ENCODE peak calls at places on chromosomes 1 and 21, in five cellular contexts. B is left lung, M is HCT116, X is fibroblast of lung, Q is RWPE1. T is an unnamed sample.
A peak's percentile ranks its signal among the peaks of the same experiment; 100 is the strongest.

GRCh38 chr1:92424376-92424775 is 62.3 kb downstream of the GFI1 start:
- DNase-seq in M (no peak), X (no peak), B (no peak), Q (no peak), T (no peak)

GRCh38 chr21:38804030-38804616 is 1.6 kb upstream of the ETS2 start:
- DNase-seq in X (peak; percentile 49), Q (no peak), M (no peak), B (no peak), T (no peak)

GRCh38 chr1:7902478-7903084 is 38.1 kb downstream of the TNFRSF9 start:
- DNase-seq in Q (peak; percentile 76), X (peak; percentile 65), M (peak; percentile 67), B (peak; percentile 53), T (peak; percentile 78)

GRCh38 chr1:201381130-201381529 is 3.6 kb upstream of the TNNT2 start:
- DNase-seq in M (no peak), X (no peak), Q (no peak), B (peak; percentile 74), T (no peak)

GRCh38 chr1:247111259-247111635 is 7.1 kb upstream of the ZNF669 start:
- DNase-seq in X (no peak), Q (no peak), B (no peak), M (no peak), T (peak; percentile 59)

GRCh38 chr21:44418108-44418875 is 37.0 kb upstream of the LRRC3 start:
- DNase-seq in Q (no peak), M (no peak), B (peak; percentile 14), X (no peak), T (no peak)

GRCh38 chr1:110174961-110175360 is 24.7 kb downstream of the SLC6A17 start:
- DNase-seq in Q (no peak), X (no peak), M (no peak), B (no peak), T (no peak)

GRCh38 chr1:206693592-206693991 is 8.9 kb downstream of the MAPKAPK2 start:
- DNase-seq in X (peak; percentile 86), Q (no peak), M (no peak), B (no peak), T (no peak)

GRCh38 chr1:167938083-167938482 is 1.2 kb upstream of the MPC2 start:
- DNase-seq in M (no peak), B (no peak), Q (no peak), X (no peak), T (no peak)

GRCh38 chr1:24416666-24417391 is 1.2 kb downstream of the NIPAL3 start:
- DNase-seq in Q (peak; percentile 76), M (no peak), X (peak; percentile 100), B (peak; percentile 39), T (peak; percentile 53)

GRCh38 chr21:31185663-31186062 is 147.4 kb upstream of the KRTAP19-8 start:
- DNase-seq in M (no peak), B (no peak), Q (no peak), X (no peak), T (no peak)

GRCh38 chr1:34113887-34114286 is 51.1 kb downstream of the CSMD2 start:
- DNase-seq in M (peak; percentile 32), Q (peak; percentile 19), X (no peak), B (no peak), T (no peak)

GRCh38 chr1:247407180-247407616 is 8.8 kb upstream of the NLRP3 start:
- DNase-seq in X (no peak), Q (no peak), B (peak; percentile 68), M (no peak), T (peak; percentile 66)

GRCh38 chr1:152888126-152888525 is 10.0 kb downstream of the SMCP start:
- DNase-seq in B (no peak), M (no peak), X (no peak), Q (no peak), T (no peak)

GRCh38 chr1:218357211-218357892 is 12.2 kb downstream of the TGFB2 start:
- DNase-seq in X (peak; percentile 81), Q (no peak), M (no peak), B (no peak), T (no peak)

GRCh38 chr1:102089791-102090190 is 93.1 kb upstream of the OLFM3 start:
- DNase-seq in X (no peak), M (no peak), Q (no peak), B (no peak), T (no peak)

GRCh38 chr1:28021064-28021463 is 61.3 kb downstream of the XKR8 start:
- DNase-seq in X (no peak), B (no peak), M (no peak), Q (no peak), T (no peak)

GRCh38 chr1:29827801-29828525 is 591.6 kb downstream of the PTPRU start:
- DNase-seq in X (no peak), M (no peak), B (no peak), Q (no peak), T (no peak)

GRCh38 chr1:116738673-116739370 is 15.4 kb upstream of the CD2 start:
- DNase-seq in M (no peak), B (no peak), Q (no peak), X (no peak), T (peak; percentile 78)

GRCh38 chr1:115118086-115118485 is 28.8 kb upstream of the TSPAN2 start:
- DNase-seq in B (no peak), X (no peak), M (no peak), Q (no peak), T (no peak)

GRCh38 chr21:41711416-41712023 is 55.3 kb downstream of the RIPK4 start:
- DNase-seq in B (no peak), X (no peak), Q (no peak), M (no peak), T (no peak)

GRCh38 chr1:81799939-81800740 is 594 bp upstream of the ADGRL2 start:
- DNase-seq in X (peak; percentile 76), M (no peak), B (peak; percentile 38), Q (peak; percentile 19), T (peak; percentile 13)

GRCh38 chr1:179599623-179600249 is 8.1 kb downstream of the TDRD5 start:
- DNase-seq in X (peak; percentile 19), M (peak; percentile 44), Q (no peak), B (no peak), T (peak; percentile 22)

GRCh38 chr1:88684482-88685238 is 587 bp downstream of the PKN2 start:
- DNase-seq in X (peak; percentile 75), M (peak; percentile 49), Q (peak; percentile 63), B (peak; percentile 76), T (peak; percentile 72)

GRCh38 chr21:31043495-31043894 is 5.2 kb upstream of the KRTAP19-8 start:
- DNase-seq in X (no peak), Q (no peak), B (no peak), M (no peak), T (no peak)

GRCh38 chr1:225447001-225447615 is 19.3 kb upstream of the LBR start:
- DNase-seq in Q (no peak), M (no peak), X (no peak), B (peak; percentile 31), T (no peak)

GRCh38 chr1:230487773-230488428 is 61.8 kb upstream of the PGBD5 start:
- DNase-seq in B (no peak), M (no peak), X (no peak), Q (no peak), T (no peak)

GRCh38 chr1:226481133-226481532 is 67.4 kb upstream of the STUM start:
- DNase-seq in Q (no peak), B (no peak), X (no peak), M (no peak), T (no peak)

GRCh38 chr21:36790616-36791015 is 91.7 kb downstream of the SIM2 start:
- DNase-seq in Q (no peak), X (no peak), B (no peak), M (no peak), T (no peak)

GRCh38 chr1:15326691-15327530 is 79.9 kb downstream of the FHAD1 start:
- DNase-seq in Q (no peak), B (peak; percentile 46), M (no peak), X (peak; percentile 86), T (no peak)

GRCh38 chr1:15329481-15329815 is 80.2 kb upstream of the EFHD2 start:
- DNase-seq in Q (no peak), M (no peak), B (no peak), X (no peak), T (no peak)

GRCh38 chr1:15330028-15330427 is 79.7 kb upstream of the EFHD2 start:
- DNase-seq in X (no peak), Q (peak; percentile 69), B (no peak), M (no peak), T (no peak)

GRCh38 chr1:15328245-15328784 is 81.3 kb downstream of the FHAD1 start:
- DNase-seq in X (no peak), B (no peak), Q (no peak), M (no peak), T (no peak)

GRCh38 chr1:15328785-15329480 is 80.8 kb upstream of the EFHD2 start:
- DNase-seq in Q (no peak), M (no peak), B (peak; percentile 80), X (peak; percentile 85), T (peak; percentile 38)
- TF ChIP-seq CTCF in Q (no peak), M (no peak), B (no peak), X (peak; percentile 54), T (no peak)

GRCh38 chr1:237679687-237680086 is 211.0 kb downstream of the ZP4 start:
- DNase-seq in X (no peak), Q (no peak), M (no peak), B (no peak), T (no peak)

GRCh38 chr1:237672748-237673147 is 218.0 kb downstream of the ZP4 start:
- DNase-seq in B (no peak), M (no peak), X (no peak), Q (no peak), T (no peak)

GRCh38 chr1:237681210-237681609 is 209.5 kb downstream of the ZP4 start:
- DNase-seq in X (no peak), B (no peak), Q (no peak), M (no peak), T (no peak)

DNA sequence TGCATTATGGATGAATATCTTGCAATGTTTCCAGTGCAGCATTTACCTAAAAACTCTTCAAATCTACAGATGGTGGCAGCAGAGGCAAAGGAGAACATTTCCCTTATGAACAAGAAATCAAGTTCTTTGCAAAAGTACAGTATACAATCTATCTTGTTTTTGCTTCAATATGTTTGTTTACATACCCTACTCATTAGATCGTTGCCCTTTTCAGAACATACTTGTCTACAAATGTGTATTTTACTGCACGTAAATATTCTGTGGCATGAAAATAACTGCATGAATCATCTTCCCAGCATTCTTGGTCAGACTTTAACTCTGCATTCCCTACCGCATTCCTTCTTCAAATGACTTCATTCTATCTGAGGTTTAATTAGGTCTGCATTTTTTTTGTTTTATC is 212.7 kb downstream of the ZP4 start:
- DNase-seq in X (peak; percentile 61), M (no peak), B (no peak), Q (peak; percentile 30), T (no peak)
- TF ChIP-seq CTCF in X (no peak), M (no peak), B (no peak), Q (peak; percentile 30), T (no peak)

GRCh38 chr1:5637171-5637570 is 355.1 kb downstream of the NPHP4 start:
- DNase-seq in X (no peak), M (peak; percentile 18), Q (no peak), B (no peak), T (no peak)
- TF ChIP-seq CTCF in X (no peak), M (peak; percentile 68), Q (peak; percentile 66), B (no peak), T (peak; percentile 18)

DNA sequence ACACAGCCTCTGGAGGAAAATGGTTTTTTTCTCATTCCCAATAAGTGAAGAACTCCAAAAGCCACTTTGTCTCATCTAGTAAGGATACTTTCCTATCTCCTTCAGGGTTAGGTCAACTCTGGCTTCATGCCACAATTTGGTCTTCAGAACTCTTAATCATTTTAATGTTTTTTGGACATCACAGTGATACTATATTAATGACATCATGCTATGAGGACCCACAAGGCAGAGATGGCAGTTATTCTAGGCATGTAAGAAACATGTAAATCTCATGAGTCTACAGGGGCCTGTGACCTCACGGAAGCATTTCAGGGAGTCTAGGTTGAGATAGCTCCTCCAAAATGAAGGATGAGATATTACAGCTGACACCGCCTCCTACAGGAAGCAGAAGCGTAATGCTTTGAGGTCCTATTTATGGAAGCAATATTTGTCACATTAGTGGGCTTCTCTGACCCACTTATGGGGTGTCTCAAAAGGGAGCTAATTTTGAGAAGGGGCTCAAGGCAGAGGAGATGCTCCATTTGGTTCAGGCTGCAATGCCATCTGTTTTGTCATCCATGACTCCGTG is 5.0 kb upstream of the GPR137B start:
- DNase-seq in Q (no peak), M (peak; percentile 8), B (no peak), X (no peak), T (no peak)
- TF ChIP-seq CTCF in Q (no peak), M (peak; percentile 53), B (no peak), X (no peak), T (no peak)

T was measured in GM20000.